ENCODE peak calls at places on chromosomes 5 and 9, in four cellular contexts. One of them, this sample, is unnamed.

GRCh38 chr5:120017523-120017922 is 388.2 kb downstream of the FAM170A start:
- DNase-seq in DMS153: no peak
- DNase-seq in M059J: peak
- DNase-seq in G401: no peak
- DNase-seq in this sample: no peak

GRCh38 chr9:113350338-113350672 is 964 bp downstream of the BSPRY start:
- DNase-seq in DMS153: no peak
- DNase-seq in M059J: no peak
- DNase-seq in G401: no peak
- DNase-seq in this sample: no peak

GRCh38 chr9:77743381-77743780 is 95.3 kb upstream of the GNA14 start:
- DNase-seq in DMS153: no peak
- DNase-seq in M059J: no peak
- DNase-seq in G401: no peak
- DNase-seq in this sample: no peak

GRCh38 chr9:98575379-98576346 is 133.1 kb downstream of the GABBR2 start:
- DNase-seq in DMS153: no peak
- DNase-seq in M059J: peak
- DNase-seq in G401: no peak
- DNase-seq in this sample: no peak

GRCh38 chr5:14364576-14365472 is 216.8 kb upstream of the OTULINL start:
- DNase-seq in DMS153: no peak
- DNase-seq in M059J: peak
- DNase-seq in G401: no peak
- DNase-seq in this sample: peak

GRCh38 chr9:95415158-95415557 is 97.6 kb upstream of the FANCC start:
- DNase-seq in DMS153: no peak
- DNase-seq in M059J: peak
- DNase-seq in G401: no peak
- DNase-seq in this sample: no peak

GRCh38 chr5:96716716-96717115 is 54.5 kb downstream of the CAST start:
- DNase-seq in DMS153: no peak
- DNase-seq in M059J: no peak
- DNase-seq in G401: no peak
- DNase-seq in this sample: no peak

GRCh38 chr9:126694206-126695081 is 80.7 kb downstream of the LMX1B start:
- DNase-seq in DMS153: no peak
- DNase-seq in M059J: no peak
- DNase-seq in G401: no peak
- DNase-seq in this sample: no peak

GRCh38 chr5:77319140-77319539 is 108.7 kb downstream of the PDE8B start:
- DNase-seq in DMS153: no peak
- DNase-seq in M059J: no peak
- DNase-seq in G401: no peak
- DNase-seq in this sample: no peak

GRCh38 chr9:96661711-96662110 is 6.6 kb upstream of the PRXL2C start:
- DNase-seq in DMS153: no peak
- DNase-seq in M059J: peak
- DNase-seq in G401: no peak
- DNase-seq in this sample: no peak

GRCh38 chr5:119537704-119538103 is 85.4 kb downstream of the HSD17B4 start:
- DNase-seq in DMS153: no peak
- DNase-seq in M059J: peak
- DNase-seq in G401: no peak
- DNase-seq in this sample: no peak

GRCh38 chr5:91419571-91420537 is 36.7 kb upstream of the ARRDC3 start:
- DNase-seq in DMS153: no peak
- DNase-seq in M059J: peak
- DNase-seq in G401: peak
- DNase-seq in this sample: peak

GRCh38 chr5:161306354-161306990 is 240.1 kb downstream of the GABRB2 start:
- DNase-seq in DMS153: no peak
- DNase-seq in M059J: no peak
- DNase-seq in G401: peak
- DNase-seq in this sample: no peak

GRCh38 chr9:18149457-18150011 is 324.4 kb upstream of the ADAMTSL1 start:
- DNase-seq in DMS153: no peak
- DNase-seq in M059J: no peak
- DNase-seq in G401: no peak
- DNase-seq in this sample: no peak

GRCh38 chr5:26259081-26259480 is 779.3 kb downstream of the CDH9 start:
- DNase-seq in DMS153: no peak
- DNase-seq in M059J: no peak
- DNase-seq in G401: no peak
- DNase-seq in this sample: no peak

GRCh38 chr5:37838152-37838932 is 1.5 kb downstream of the GDNF start:
- DNase-seq in DMS153: no peak
- DNase-seq in M059J: no peak
- DNase-seq in G401: peak
- DNase-seq in this sample: peak

GRCh38 chr9:89418112-89418872 is 79.6 kb downstream of the SEMA4D start:
- DNase-seq in DMS153: no peak
- DNase-seq in M059J: no peak
- DNase-seq in G401: peak
- DNase-seq in this sample: no peak

GRCh38 chr5:141338538-141339306 is at the start of gene PCDHGA2:
- DNase-seq in DMS153: no peak
- DNase-seq in M059J: no peak
- DNase-seq in G401: peak
- DNase-seq in this sample: no peak

GRCh38 chr5:109916481-109917153 is 226.9 kb downstream of the MAN2A1 start:
- DNase-seq in DMS153: no peak
- DNase-seq in M059J: no peak
- DNase-seq in G401: no peak
- DNase-seq in this sample: no peak

GRCh38 chr9:136339173-136339957 is 12.0 kb downstream of the GPSM1 start:
- DNase-seq in DMS153: peak
- DNase-seq in M059J: peak
- DNase-seq in G401: peak
- DNase-seq in this sample: no peak

GRCh38 chr5:84642795-84643194 is 258.1 kb upstream of the EDIL3 start:
- DNase-seq in DMS153: no peak
- DNase-seq in M059J: peak
- DNase-seq in G401: no peak
- DNase-seq in this sample: no peak

GRCh38 chr5:172145870-172146747 is 41.9 kb downstream of the STK10 start:
- DNase-seq in DMS153: no peak
- DNase-seq in M059J: no peak
- DNase-seq in G401: peak
- DNase-seq in this sample: no peak

GRCh38 chr9:21661626-21662025 is 140.8 kb upstream of the MTAP start:
- DNase-seq in DMS153: no peak
- DNase-seq in M059J: peak
- DNase-seq in G401: no peak
- DNase-seq in this sample: no peak

GRCh38 chr5:131990716-131991115 is 20.7 kb downstream of the ACSL6 start:
- DNase-seq in DMS153: no peak
- DNase-seq in M059J: no peak
- DNase-seq in G401: no peak
- DNase-seq in this sample: no peak

GRCh38 chr5:38410304-38410990 is 146.0 kb downstream of the LIFR start:
- DNase-seq in DMS153: no peak
- DNase-seq in M059J: no peak
- DNase-seq in G401: peak
- DNase-seq in this sample: no peak

GRCh38 chr9:97412628-97413382 is 909 bp downstream of the TDRD7 start:
- DNase-seq in DMS153: no peak
- DNase-seq in M059J: peak
- DNase-seq in G401: peak
- DNase-seq in this sample: no peak

GRCh38 chr9:119811030-119811429 is 441.8 kb upstream of the BRINP1 start:
- DNase-seq in DMS153: no peak
- DNase-seq in M059J: peak
- DNase-seq in G401: no peak
- DNase-seq in this sample: no peak

GRCh38 chr9:87336407-87336806 is 161.3 kb upstream of the DAPK1 start:
- DNase-seq in DMS153: no peak
- DNase-seq in M059J: peak
- DNase-seq in G401: no peak
- DNase-seq in this sample: no peak

GRCh38 chr5:169178754-169179153 is 122.2 kb downstream of the SLIT3 start:
- DNase-seq in DMS153: no peak
- DNase-seq in M059J: no peak
- DNase-seq in G401: no peak
- DNase-seq in this sample: no peak

GRCh38 chr9:111068816-111069215 is 30.5 kb upstream of the LPAR1 start:
- DNase-seq in DMS153: no peak
- DNase-seq in M059J: peak
- DNase-seq in G401: no peak
- DNase-seq in this sample: no peak

GRCh38 chr9:136821333-136822031 is 13.7 kb downstream of the RABL6 start:
- DNase-seq in DMS153: no peak
- DNase-seq in M059J: no peak
- DNase-seq in G401: no peak
- DNase-seq in this sample: no peak

GRCh38 chr9:91825866-91826265 is 124.2 kb downstream of the ROR2 start:
- DNase-seq in DMS153: no peak
- DNase-seq in M059J: no peak
- DNase-seq in G401: no peak
- DNase-seq in this sample: no peak

GRCh38 chr5:179766021-179766725 is 27.6 kb upstream of the LTC4S start:
- DNase-seq in DMS153: no peak
- DNase-seq in M059J: peak
- DNase-seq in G401: no peak
- DNase-seq in this sample: no peak

GRCh38 chr9:69873401-69873950 is 52.9 kb downstream of the CFAP95 start:
- DNase-seq in DMS153: no peak
- DNase-seq in M059J: no peak
- DNase-seq in G401: no peak
- DNase-seq in this sample: no peak

GRCh38 chr9:105243015-105243686 is 1.3 kb upstream of the SLC44A1 start:
- DNase-seq in DMS153: no peak
- DNase-seq in M059J: peak
- DNase-seq in G401: no peak
- DNase-seq in this sample: no peak

GRCh38 chr5:157710887-157711286 is 20.3 kb upstream of the THG1L start:
- DNase-seq in DMS153: no peak
- DNase-seq in M059J: peak
- DNase-seq in G401: no peak
- DNase-seq in this sample: no peak

GRCh38 chr9:116208417-116209232 is 55.0 kb downstream of the PAPPA start:
- DNase-seq in DMS153: no peak
- DNase-seq in M059J: peak
- DNase-seq in G401: peak
- DNase-seq in this sample: no peak

GRCh38 chr9:114687034-114687433 is 5.0 kb upstream of the TEX48 start:
- DNase-seq in DMS153: no peak
- DNase-seq in M059J: peak
- DNase-seq in G401: no peak
- DNase-seq in this sample: no peak

GRCh38 chr5:42749020-42749419 is 7.6 kb upstream of the CCDC152 start:
- DNase-seq in DMS153: no peak
- DNase-seq in M059J: peak
- DNase-seq in G401: no peak
- DNase-seq in this sample: no peak

This sample was measured in NCI-H345.